ENCODE peak calls at places on chromosomes 3 and 15, in four cellular contexts. N is CD4-positive, alpha-beta T cell; X is HFF-Myc; O is HCT116. D is an unnamed sample.

GRCh38 chr3:37768107-37768809 is 93.4 kb upstream of the CTDSPL start:
- DNase-seq in X (peak; percentile 35), O (no peak), N (no peak), D (no peak)

GRCh38 chr3:72336821-72337479 is 511.3 kb downstream of the SHQ1 start:
- DNase-seq in O (no peak), N (no peak), X (peak; percentile 75), D (no peak)

GRCh38 chr3:49411550-49411967 is 217 bp downstream of the RHOA start:
- DNase-seq in X (no peak), O (no peak), N (peak; percentile 42), D (no peak)

GRCh38 chr15:51736069-51736468 is 1.4 kb downstream of the LYSMD2 start:
- DNase-seq in N (no peak), X (no peak), O (no peak), D (no peak)

GRCh38 chr3:186798239-186798638 is 8.0 kb downstream of the RFC4 start:
- DNase-seq in N (no peak), X (no peak), O (no peak), D (no peak)

GRCh38 chr3:18423401-18424212 is 1.5 kb downstream of the SATB1 start:
- DNase-seq in X (peak; percentile 2), O (peak; percentile 26), N (no peak), D (no peak)

GRCh38 chr3:194138098-194138474 is 2.1 kb downstream of the HES1 start:
- DNase-seq in O (no peak), X (no peak), N (no peak), D (no peak)

GRCh38 chr15:38647683-38648082 is 83.1 kb upstream of the RASGRP1 start:
- DNase-seq in O (peak; percentile 8), N (no peak), X (no peak), D (no peak)

GRCh38 chr3:114329823-114330222 is 36.0 kb downstream of the TIGIT start:
- DNase-seq in O (no peak), N (no peak), X (no peak), D (no peak)

GRCh38 chr15:46450112-46450809 is 815.4 kb downstream of the SQOR start:
- DNase-seq in N (no peak), X (no peak), O (no peak), D (no peak)

GRCh38 chr3:197406266-197406665 is 107.9 kb upstream of the DLG1 start:
- DNase-seq in N (no peak), O (no peak), X (no peak), D (no peak)

GRCh38 chr3:127209840-127210653 is 17.1 kb downstream of the PRR23E start:
- DNase-seq in X (no peak), O (no peak), N (no peak), D (no peak)

GRCh38 chr3:197854596-197855343 is 63.7 kb downstream of the LRCH3 start:
- DNase-seq in X (peak; percentile 33), O (peak; percentile 4), N (no peak), D (no peak)

GRCh38 chr3:48215019-48215418 is 8.3 kb upstream of the CAMP start:
- DNase-seq in O (no peak), X (no peak), N (no peak), D (no peak)

GRCh38 chr15:68578175-68578959 is 426 bp upstream of the CORO2B start:
- DNase-seq in O (no peak), X (no peak), N (peak; percentile 12), D (no peak)

GRCh38 chr15:86483936-86484335 is 404.3 kb downstream of the AGBL1 start:
- DNase-seq in N (no peak), X (no peak), O (no peak), D (no peak)

GRCh38 chr3:129526121-129526900 is 2.1 kb upstream of the RHO start:
- DNase-seq in N (no peak), X (no peak), O (no peak), D (no peak)

GRCh38 chr15:96336643-96337353 is 6.3 kb downstream of the NR2F2 start:
- DNase-seq in O (no peak), N (no peak), X (no peak), D (no peak)

GRCh38 chr3:159839561-159840379 is 148.9 kb upstream of the IL12A start:
- DNase-seq in O (no peak), N (no peak), X (no peak), D (no peak)

GRCh38 chr3:60579734-60580133 is 671.5 kb downstream of the FHIT start:
- DNase-seq in O (no peak), N (no peak), X (peak; percentile 15), D (no peak)

GRCh38 chr15:71290002-71290401 is 174.7 kb downstream of the THSD4 start:
- DNase-seq in X (no peak), O (no peak), N (no peak), D (no peak)

GRCh38 chr3:11335056-11335608 is 62.9 kb downstream of the ATG7 start:
- DNase-seq in X (peak; percentile 43), O (peak; percentile 51), N (no peak), D (no peak)

GRCh38 chr3:186993210-186993782 is 63.0 kb downstream of the ST6GAL1 start:
- DNase-seq in O (no peak), X (no peak), N (no peak), D (no peak)

GRCh38 chr15:94972314-94972713 is 741.0 kb downstream of the MCTP2 start:
- DNase-seq in X (no peak), N (no peak), O (no peak), D (no peak)

GRCh38 chr15:43006991-43007390 is 86.4 kb upstream of the TTBK2 start:
- DNase-seq in X (no peak), O (no peak), N (no peak), D (no peak)

GRCh38 chr15:59247364-59247763 is 40.7 kb downstream of the LDHAL6B start:
- DNase-seq in N (peak; percentile 38), X (peak; percentile 46), O (no peak), D (no peak)

GRCh38 chr3:148707596-148708386 is 10.1 kb downstream of the AGTR1 start:
- DNase-seq in X (no peak), N (no peak), O (no peak), D (no peak)

GRCh38 chr3:136380530-136380929 is 130.4 kb downstream of the PCCB start:
- DNase-seq in X (no peak), N (no peak), O (no peak), D (no peak)

GRCh38 chr3:45078910-45079522 is 52.9 kb downstream of the CLEC3B start:
- DNase-seq in O (peak; percentile 59), N (no peak), X (no peak), D (no peak)
- TF ChIP-seq CTCF in O (no peak), N (peak; percentile 29), X (peak; percentile 17), D (no peak)

GRCh38 chr15:23663232-23663631 is 15.6 kb upstream of the MAGEL2 start:
- DNase-seq in O (no peak), X (no peak), N (no peak), D (no peak)
- TF ChIP-seq CTCF in O (no peak), X (no peak), N (no peak), D (no peak)

DNA sequence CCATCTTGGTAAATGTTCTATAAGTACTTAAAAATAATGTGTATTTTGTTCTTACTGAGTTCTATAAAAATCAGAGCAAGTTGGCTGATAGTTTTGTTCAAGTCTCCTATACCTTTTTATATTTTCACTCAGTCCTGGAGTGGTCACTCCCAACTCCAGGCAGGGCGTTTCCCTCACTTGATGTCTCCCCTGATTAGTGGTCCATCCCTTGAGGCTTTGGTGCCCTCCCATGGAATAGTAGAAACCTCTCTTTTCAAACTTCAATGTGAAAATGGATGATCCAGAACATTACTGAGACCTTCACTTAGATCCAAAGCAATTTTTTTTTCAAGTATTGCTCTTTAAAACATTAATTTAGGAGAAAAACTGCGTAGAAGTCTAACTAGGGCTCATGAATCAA is 25.0 kb upstream of the SCN10A start:
- DNase-seq in O (no peak), X (no peak), N (no peak), D (no peak)
- TF ChIP-seq CTCF in O (peak; percentile 23), X (no peak), N (no peak), D (no peak)

GRCh38 chr3:1439395-1439794 is 346.6 kb downstream of the CNTN6 start:
- DNase-seq in N (no peak), O (no peak), X (no peak), D (no peak)
- TF ChIP-seq CTCF in N (no peak), O (no peak), X (no peak), D (no peak)

D was measured in esophagus squamous epithelium.